ENCODE peak calls at places on chromosomes 16 and 17, in nine cellular contexts. One of them, this sample, is unnamed.

GRCh38 chr16:15925631-15926030 is 23.8 kb upstream of the ABCC1 start:
- DNase-seq in stomach: no peak
- DNase-seq in SK-N-SH: no peak
- DNase-seq in H1: no peak
- DNase-seq in transverse colon: no peak
- DNase-seq in K562: no peak
- DNase-seq in sigmoid colon: no peak
- DNase-seq in suprapubic skin: no peak
- DNase-seq in esophagus muscularis mucosa: no peak
- DNase-seq in this sample: no peak

GRCh38 chr16:49058382-49058781 is 223.3 kb downstream of the CBLN1 start:
- DNase-seq in H1: no peak
- DNase-seq in esophagus muscularis mucosa: no peak
- DNase-seq in suprapubic skin: no peak
- DNase-seq in stomach: no peak
- DNase-seq in SK-N-SH: no peak
- DNase-seq in K562: no peak
- DNase-seq in transverse colon: no peak
- DNase-seq in sigmoid colon: no peak
- DNase-seq in this sample: no peak

GRCh38 chr17:63696381-63696961 is 3.5 kb downstream of the LIMD2 start:
- DNase-seq in H1: no peak
- DNase-seq in SK-N-SH: peak; percentile 80
- DNase-seq in transverse colon: peak; percentile 28
- DNase-seq in K562: peak; percentile 48
- DNase-seq in stomach: peak; percentile 27
- DNase-seq in esophagus muscularis mucosa: no peak
- DNase-seq in sigmoid colon: no peak
- DNase-seq in suprapubic skin: no peak
- DNase-seq in this sample: peak; percentile 44

GRCh38 chr16:79628501-79628975 is 28.0 kb upstream of the MAF start:
- DNase-seq in suprapubic skin: no peak
- DNase-seq in H1: no peak
- DNase-seq in stomach: no peak
- DNase-seq in transverse colon: no peak
- DNase-seq in K562: no peak
- DNase-seq in esophagus muscularis mucosa: no peak
- DNase-seq in sigmoid colon: no peak
- DNase-seq in SK-N-SH: no peak
- DNase-seq in this sample: no peak

GRCh38 chr16:2042666-2043295 is 4.9 kb downstream of the NTHL1 start:
- DNase-seq in stomach: no peak
- DNase-seq in sigmoid colon: no peak
- DNase-seq in transverse colon: no peak
- DNase-seq in H1: no peak
- DNase-seq in esophagus muscularis mucosa: no peak
- DNase-seq in SK-N-SH: no peak
- DNase-seq in K562: peak; percentile 77
- DNase-seq in suprapubic skin: no peak
- DNase-seq in this sample: peak; percentile 47

GRCh38 chr16:58497468-58497867 is 2.5 kb upstream of the NDRG4 start:
- DNase-seq in suprapubic skin: no peak
- DNase-seq in stomach: no peak
- DNase-seq in K562: no peak
- DNase-seq in transverse colon: no peak
- DNase-seq in esophagus muscularis mucosa: no peak
- DNase-seq in SK-N-SH: no peak
- DNase-seq in H1: no peak
- DNase-seq in sigmoid colon: no peak
- DNase-seq in this sample: no peak

GRCh38 chr16:23423496-23424049 is 29.4 kb downstream of the COG7 start:
- DNase-seq in sigmoid colon: peak; percentile 97
- DNase-seq in esophagus muscularis mucosa: peak; percentile 96
- DNase-seq in SK-N-SH: no peak
- DNase-seq in transverse colon: peak; percentile 85
- DNase-seq in H1: no peak
- DNase-seq in suprapubic skin: peak; percentile 89
- DNase-seq in K562: no peak
- DNase-seq in stomach: peak; percentile 83
- DNase-seq in this sample: peak; percentile 86

GRCh38 chr16:85253127-85253941 is 141.1 kb upstream of the CIBAR2 start:
- DNase-seq in SK-N-SH: peak; percentile 93
- DNase-seq in stomach: peak; percentile 70
- DNase-seq in H1: no peak
- DNase-seq in esophagus muscularis mucosa: no peak
- DNase-seq in K562: peak; percentile 89
- DNase-seq in sigmoid colon: peak; percentile 78
- DNase-seq in transverse colon: peak; percentile 55
- DNase-seq in suprapubic skin: no peak
- DNase-seq in this sample: peak; percentile 92

GRCh38 chr16:83215417-83216001 is 588.7 kb downstream of the CDH13 start:
- DNase-seq in transverse colon: peak; percentile 37
- DNase-seq in sigmoid colon: no peak
- DNase-seq in stomach: peak; percentile 39
- DNase-seq in H1: peak; percentile 47
- DNase-seq in SK-N-SH: peak; percentile 49
- DNase-seq in esophagus muscularis mucosa: no peak
- DNase-seq in suprapubic skin: no peak
- DNase-seq in K562: peak; percentile 83
- DNase-seq in this sample: no peak

GRCh38 chr16:75433732-75434413 is 570 bp upstream of the CFDP1 start:
- DNase-seq in K562: peak; percentile 76
- DNase-seq in suprapubic skin: peak; percentile 85
- DNase-seq in SK-N-SH: peak; percentile 68
- DNase-seq in stomach: peak; percentile 71
- DNase-seq in transverse colon: peak; percentile 74
- DNase-seq in sigmoid colon: peak; percentile 92
- DNase-seq in H1: peak; percentile 34
- DNase-seq in esophagus muscularis mucosa: peak; percentile 93
- DNase-seq in this sample: peak; percentile 77

GRCh38 chr17:80805032-80805751 is 186.4 kb upstream of the CHMP6 start:
- DNase-seq in suprapubic skin: no peak
- DNase-seq in stomach: no peak
- DNase-seq in K562: no peak
- DNase-seq in esophagus muscularis mucosa: no peak
- DNase-seq in SK-N-SH: no peak
- DNase-seq in sigmoid colon: no peak
- DNase-seq in transverse colon: no peak
- DNase-seq in H1: no peak
- DNase-seq in this sample: no peak
- TF ChIP-seq EP300 in suprapubic skin: no peak
- TF ChIP-seq EP300 in stomach: no peak
- TF ChIP-seq EP300 in K562: no peak
- TF ChIP-seq EP300 in esophagus muscularis mucosa: no peak
- TF ChIP-seq EP300 in SK-N-SH: no peak
- TF ChIP-seq EP300 in sigmoid colon: no peak
- TF ChIP-seq EP300 in transverse colon: no peak
- TF ChIP-seq EP300 in H1: no peak
- TF ChIP-seq EP300 in this sample: no peak

DNA sequence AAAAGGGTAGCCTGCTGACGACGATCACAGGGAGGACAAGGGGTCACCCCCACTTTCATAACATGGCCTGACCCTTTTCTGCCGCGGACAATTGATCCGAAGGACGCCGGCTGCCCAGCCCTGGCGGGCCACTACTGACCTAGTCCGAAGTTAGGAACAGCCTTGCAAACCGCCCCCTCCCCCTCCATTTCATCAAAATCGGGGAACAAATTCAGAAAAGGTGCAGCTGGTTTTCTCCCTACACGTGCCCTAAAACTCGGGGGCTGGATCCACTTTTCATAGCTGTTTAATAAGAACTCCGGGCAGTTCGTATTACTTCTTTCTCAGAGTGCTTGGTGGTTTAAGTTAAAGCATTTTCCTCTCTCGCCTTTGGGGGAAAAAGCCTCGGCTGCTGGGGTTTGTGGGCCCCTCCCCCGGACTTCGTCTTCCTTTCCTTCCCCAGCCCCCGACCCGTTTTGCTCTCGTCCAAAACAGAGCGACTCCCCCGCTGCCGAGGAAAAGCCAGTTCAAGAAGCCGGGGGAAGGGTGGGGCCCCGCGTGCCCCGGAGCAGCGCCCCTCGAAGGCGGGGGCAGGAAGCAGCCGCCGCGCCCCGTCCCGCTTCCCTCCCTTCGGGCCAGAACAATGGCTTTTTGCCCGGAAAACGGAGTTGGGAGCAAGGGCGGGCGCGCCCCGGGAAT is 643 bp upstream of the CBX2 start:
- DNase-seq in suprapubic skin: peak; percentile 79
- DNase-seq in sigmoid colon: peak; percentile 80
- DNase-seq in transverse colon: peak; percentile 52
- DNase-seq in stomach: peak; percentile 29
- DNase-seq in esophagus muscularis mucosa: no peak
- DNase-seq in H1: no peak
- DNase-seq in SK-N-SH: no peak
- DNase-seq in K562: no peak
- DNase-seq in this sample: peak; percentile 92
- TF ChIP-seq CTCF in suprapubic skin: no peak
- TF ChIP-seq CTCF in sigmoid colon: no peak
- TF ChIP-seq CTCF in transverse colon: peak; percentile 6
- TF ChIP-seq CTCF in stomach: no peak
- TF ChIP-seq CTCF in esophagus muscularis mucosa: no peak
- TF ChIP-seq CTCF in H1: peak; percentile 38
- TF ChIP-seq CTCF in SK-N-SH: peak; percentile 75
- TF ChIP-seq CTCF in K562: peak; percentile 51
- TF ChIP-seq CTCF in this sample: no peak

DNA sequence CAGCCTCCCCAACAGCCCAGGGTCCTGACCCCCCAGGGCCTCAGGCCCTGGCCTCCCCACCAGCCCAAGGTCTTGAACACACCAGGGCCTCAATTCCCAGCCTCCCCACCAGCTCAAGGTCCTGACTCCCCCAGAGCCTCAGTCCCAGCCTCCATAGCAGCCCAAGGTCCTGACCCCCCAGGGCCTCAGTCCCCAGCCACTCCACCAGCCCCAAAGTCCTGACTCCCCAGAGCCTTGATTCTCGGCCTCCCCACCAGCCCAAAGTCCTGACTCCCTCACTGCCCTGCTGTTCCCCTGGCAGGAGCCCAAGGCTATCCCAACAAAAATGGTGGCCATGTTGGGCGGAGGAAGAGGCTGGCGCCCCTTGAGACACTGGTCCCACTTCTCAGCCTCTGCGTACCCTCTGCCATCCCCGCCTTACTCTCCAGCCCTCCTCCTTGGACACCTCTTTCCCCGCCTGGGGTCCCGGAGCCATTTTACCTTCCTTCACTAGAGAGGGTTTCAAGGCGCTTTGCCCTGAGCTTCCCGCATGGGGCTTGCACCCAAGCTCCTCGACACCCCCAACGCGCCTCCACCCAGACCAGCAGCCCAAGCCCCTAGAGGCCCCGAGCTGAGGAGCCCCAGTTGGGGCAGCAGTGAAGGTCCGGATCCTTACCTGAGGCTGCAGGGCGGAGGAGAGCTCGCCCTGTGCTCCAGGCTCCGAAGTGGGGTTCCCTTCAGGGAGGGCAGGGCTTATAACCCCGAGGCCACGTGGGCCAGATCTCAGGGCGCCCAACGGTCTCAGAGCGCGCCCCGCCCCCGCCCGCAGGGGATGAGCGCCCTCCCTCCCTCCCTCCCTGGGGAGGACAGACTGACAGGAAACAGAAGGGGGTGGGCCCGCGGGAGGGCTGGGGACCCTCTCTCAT is 3.5 kb upstream of the TSPOAP1 start:
- DNase-seq in sigmoid colon: no peak
- DNase-seq in esophagus muscularis mucosa: no peak
- DNase-seq in suprapubic skin: no peak
- DNase-seq in SK-N-SH: peak; percentile 36
- DNase-seq in stomach: peak; percentile 74
- DNase-seq in H1: no peak
- DNase-seq in transverse colon: peak; percentile 84
- DNase-seq in K562: peak; percentile 85
- DNase-seq in this sample: peak; percentile 89
- TF ChIP-seq POLR2AphosphoS5 in sigmoid colon: peak; percentile 82
- TF ChIP-seq POLR2AphosphoS5 in esophagus muscularis mucosa: peak; percentile 65
- TF ChIP-seq POLR2AphosphoS5 in suprapubic skin: peak; percentile 29
- TF ChIP-seq POLR2AphosphoS5 in SK-N-SH: no peak
- TF ChIP-seq POLR2AphosphoS5 in stomach: peak; percentile 99
- TF ChIP-seq POLR2AphosphoS5 in H1: no peak
- TF ChIP-seq POLR2AphosphoS5 in transverse colon: peak; percentile 85
- TF ChIP-seq POLR2AphosphoS5 in K562: peak; percentile 99
- TF ChIP-seq POLR2AphosphoS5 in this sample: peak; percentile 97

GRCh38 chr17:28667870-28668269 is 5.9 kb downstream of the SUPT6H start:
- DNase-seq in K562: no peak
- DNase-seq in transverse colon: no peak
- DNase-seq in stomach: no peak
- DNase-seq in esophagus muscularis mucosa: no peak
- DNase-seq in H1: no peak
- DNase-seq in suprapubic skin: no peak
- DNase-seq in sigmoid colon: no peak
- DNase-seq in SK-N-SH: no peak
- DNase-seq in this sample: no peak
- TF ChIP-seq EP300 in K562: no peak
- TF ChIP-seq EP300 in transverse colon: no peak
- TF ChIP-seq EP300 in stomach: no peak
- TF ChIP-seq EP300 in esophagus muscularis mucosa: no peak
- TF ChIP-seq EP300 in H1: no peak
- TF ChIP-seq EP300 in suprapubic skin: no peak
- TF ChIP-seq EP300 in sigmoid colon: no peak
- TF ChIP-seq EP300 in SK-N-SH: no peak
- TF ChIP-seq EP300 in this sample: no peak